ENCODE peak calls at places on chromosome 10, in four cellular contexts. O is right cardiac atrium; B is CD4-positive, alpha-beta memory T cell; J is CD8-positive, alpha-beta T cell. C is an unnamed sample.

GRCh38 chr10:98403812-98404504 is 11.0 kb downstream of the PYROXD2 start:
- DNase-seq in O (no peak), B (no peak), J (no peak), C (peak; percentile 33)

GRCh38 chr10:125419146-125419545 is 258.8 kb upstream of the CTBP2 start:
- DNase-seq in O (no peak), B (no peak), J (no peak), C (no peak)

GRCh38 chr10:15363031-15363430 is 8.1 kb downstream of the FAM171A1 start:
- DNase-seq in O (no peak), B (no peak), J (no peak), C (no peak)

GRCh38 chr10:76550806-76551205 is 1086.8 kb downstream of the KCNMA1 start:
- DNase-seq in O (no peak), B (no peak), J (no peak), C (peak; percentile 26)

GRCh38 chr10:43249962-43250624 is 16.8 kb downstream of the RASGEF1A start:
- DNase-seq in O (no peak), B (no peak), J (no peak), C (no peak)

GRCh38 chr10:48478469-48478868 is 126.4 kb downstream of the ARHGAP22 start:
- DNase-seq in O (no peak), B (no peak), J (no peak), C (no peak)

GRCh38 chr10:4650109-4650508 is 175.9 kb upstream of the AKR1E2 start:
- DNase-seq in O (no peak), B (no peak), J (no peak), C (no peak)

GRCh38 chr10:86598151-86598550 is 56.2 kb upstream of the OPN4 start:
- DNase-seq in O (no peak), B (no peak), J (no peak), C (no peak)

GRCh38 chr10:7335977-7336376 is 74.9 kb downstream of the SFMBT2 start:
- DNase-seq in O (no peak), B (no peak), J (no peak), C (no peak)

GRCh38 chr10:62655337-62655994 is 149.1 kb upstream of the ADO start:
- DNase-seq in O (no peak), B (no peak), J (no peak), C (no peak)

GRCh38 chr10:2460846-2461245 is 606.5 kb upstream of the PFKP start:
- DNase-seq in O (no peak), B (no peak), J (no peak), C (no peak)

GRCh38 chr10:115985696-115986095 is 287.3 kb downstream of the GFRA1 start:
- DNase-seq in O (no peak), B (no peak), J (no peak), C (no peak)

GRCh38 chr10:63464402-63465292 is 1.1 kb downstream of the JMJD1C start:
- DNase-seq in O (no peak), B (no peak), J (no peak), C (no peak)

GRCh38 chr10:75606203-75606779 is 174.9 kb downstream of the LRMDA start:
- DNase-seq in O (no peak), B (no peak), J (no peak), C (no peak)

DNA sequence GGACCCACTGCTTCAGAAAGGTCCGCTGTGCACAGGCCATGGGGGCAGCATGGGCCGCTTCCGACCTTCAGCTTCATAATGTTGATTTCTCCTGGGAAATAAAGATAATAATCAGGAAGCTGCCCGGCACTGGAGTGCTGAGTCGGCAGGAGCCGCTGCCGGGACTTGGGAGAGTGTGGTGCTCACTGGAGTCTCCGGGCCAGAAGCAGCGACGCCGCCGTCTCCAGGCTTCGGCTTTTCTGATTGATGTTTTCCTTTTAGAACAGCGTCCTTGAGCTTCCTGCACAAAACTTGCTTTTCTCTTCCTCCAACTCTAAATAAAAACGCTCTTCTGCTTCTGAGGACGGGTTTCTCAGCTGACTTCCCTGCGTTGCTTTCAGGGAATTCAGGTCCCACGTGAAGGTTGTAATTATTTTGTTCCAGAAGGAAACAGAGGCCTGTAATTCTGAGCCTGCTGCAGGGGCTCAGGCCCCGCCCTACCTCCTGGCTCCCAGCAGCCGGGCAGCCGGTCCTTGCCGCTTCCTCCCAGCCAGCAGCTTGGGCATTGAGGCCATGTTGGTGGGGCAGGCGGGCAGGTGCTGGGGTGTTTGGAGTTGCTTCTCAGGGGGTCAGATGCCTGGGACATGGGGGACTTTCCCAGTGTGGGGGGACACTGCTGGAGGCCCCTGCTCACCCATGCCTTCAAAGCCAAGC is 14.7 kb downstream of the PWWP2B start:
- DNase-seq in O (no peak), B (no peak), J (no peak), C (no peak)
- H3K27ac ChIP-seq in O (no peak overlapping the region), B (no peak overlapping the region), J (no peak overlapping the region), C (peak overlapping the region; percentile 21)

GRCh38 chr10:58802047-58802446 is 289.4 kb downstream of the BICC1 start:
- DNase-seq in O (no peak), B (no peak), J (no peak), C (no peak)

GRCh38 chr10:58810751-58811150 is 298.1 kb downstream of the BICC1 start:
- DNase-seq in O (no peak), B (no peak), J (no peak), C (no peak)

GRCh38 chr10:58807631-58808024 is 295.0 kb downstream of the BICC1 start:
- DNase-seq in O (no peak), B (no peak), J (no peak), C (no peak)

GRCh38 chr10:58806970-58807630 is 294.4 kb downstream of the BICC1 start:
- DNase-seq in O (no peak), B (no peak), J (no peak), C (no peak)

DNA sequence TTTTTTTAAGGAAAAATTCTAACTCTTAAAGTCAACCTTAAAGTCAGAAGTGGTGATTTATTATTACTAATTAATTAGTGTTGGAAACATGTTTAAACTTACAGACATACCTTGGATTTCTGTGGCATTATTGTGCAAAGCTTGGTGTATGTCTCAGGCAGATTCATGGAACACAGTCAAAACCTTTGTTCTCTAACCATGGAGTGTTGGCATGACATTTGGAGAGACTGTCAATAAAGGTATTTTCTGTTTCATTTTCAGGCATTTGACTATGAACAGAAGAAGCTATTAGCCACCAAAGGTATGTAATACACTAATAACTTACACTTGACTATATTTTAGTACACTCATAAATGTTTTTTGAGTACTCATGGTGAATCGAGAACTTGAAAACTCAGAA is 293.7 kb downstream of the BICC1 start:
- DNase-seq in O (no peak), B (no peak), J (no peak), C (no peak)
- H3K27ac ChIP-seq in O (no peak overlapping the region), B (no peak overlapping the region), J (no peak overlapping the region), C (no peak overlapping the region)

DNA sequence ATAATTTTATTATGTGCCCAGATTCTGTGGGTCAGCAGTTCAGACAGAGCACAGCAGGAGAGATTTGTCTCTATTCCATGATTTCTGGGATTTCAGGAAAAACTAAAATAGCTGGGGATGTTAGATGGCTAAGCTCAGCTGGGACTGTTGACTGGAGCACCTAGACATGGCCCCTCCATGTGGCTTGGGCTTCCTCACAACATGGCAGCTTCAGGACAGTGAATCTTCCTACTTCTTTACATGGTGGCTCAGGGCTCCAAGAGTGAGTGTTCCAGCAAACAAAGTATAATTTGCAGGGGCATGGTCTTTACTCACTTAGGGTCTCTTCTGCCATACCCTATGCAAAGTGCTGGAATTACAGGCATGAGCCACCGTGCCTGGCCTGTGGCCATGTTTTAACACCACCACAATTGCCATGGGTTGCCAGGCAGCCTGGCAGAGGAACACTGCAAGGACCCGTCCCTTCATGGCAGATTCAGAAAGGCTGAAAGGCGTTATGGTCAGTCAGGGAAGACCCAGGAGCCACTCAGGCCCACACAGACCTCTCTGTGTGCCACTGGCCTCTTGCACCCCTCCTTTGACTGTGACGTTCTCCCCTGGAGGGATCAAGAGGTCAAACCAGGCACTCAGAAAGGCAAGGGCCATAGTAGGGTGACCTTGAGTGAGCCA is 50.8 kb upstream of the ZMIZ1 start:
- DNase-seq in O (no peak), B (no peak), J (no peak), C (no peak)
- H3K27ac ChIP-seq in O (peak overlapping the region; percentile 40), B (no peak overlapping the region), J (no peak overlapping the region), C (no peak overlapping the region)

GRCh38 chr10:35388197-35388596 is 51.9 kb downstream of the CCNY start:
- DNase-seq in O (no peak), B (no peak), J (no peak), C (no peak)
- H3K27ac ChIP-seq in O (no peak overlapping the region), B (no peak overlapping the region), J (no peak overlapping the region), C (peak overlapping the region; percentile 41)

DNA sequence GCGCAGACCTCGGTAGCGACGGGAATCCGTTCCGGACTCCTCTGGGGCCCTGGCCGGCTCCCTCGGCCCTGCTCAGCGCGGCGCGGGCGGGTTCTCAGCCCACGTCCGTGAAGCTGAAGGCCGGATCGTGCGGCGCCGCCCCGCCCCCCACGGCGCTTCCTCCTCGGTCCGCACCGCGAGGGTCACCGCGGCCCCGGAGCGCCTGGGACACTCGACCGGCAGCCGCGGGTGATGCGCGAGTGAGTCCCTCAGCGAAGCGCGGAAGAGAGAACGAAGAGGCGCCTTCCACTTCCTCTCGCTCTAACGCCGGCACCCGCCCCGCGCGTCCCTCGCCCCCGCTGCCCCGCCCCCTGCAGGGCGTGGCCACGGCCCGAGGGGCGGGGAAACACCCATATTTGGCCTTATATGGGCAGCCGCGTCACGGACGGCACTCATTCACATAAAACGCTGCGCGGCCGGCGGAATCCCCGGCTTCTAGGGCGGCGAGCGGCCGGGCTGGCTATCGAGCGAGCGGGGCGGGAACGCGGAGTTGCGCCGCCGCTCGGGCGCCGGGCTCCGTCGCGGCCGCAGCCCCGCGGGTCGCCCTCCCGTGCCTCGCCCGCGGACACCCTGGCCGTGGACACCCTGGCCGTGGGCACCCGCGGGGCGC is at the start of gene DUSP5:
- DNase-seq in O (peak; percentile 94), B (peak; percentile 96), J (peak; percentile 94), C (peak; percentile 83)
- H3K27ac ChIP-seq in O (peak within 1 kb of the TSS; percentile 75), B (peak within 1 kb of the TSS; percentile 79), J (peak within 1 kb of the TSS; percentile 63), C (peak within 1 kb of the TSS; percentile 87)

C was measured in AG04450.